ENCODE peak calls at places on chromosomes 16 and 17, in five cellular contexts. B, O, R, X and G are unnamed samples.

GRCh38 chr17:12821376-12821940 is 32.2 kb downstream of the ARHGAP44 start:
- DNase-seq in B (no peak), O (no peak), R (peak), X (no peak), G (no peak)

GRCh38 chr17:76506408-76507328 is 5.4 kb upstream of the RHBDF2 start:
- DNase-seq in B (peak), O (peak), R (peak), X (peak), G (no peak)

GRCh38 chr17:64063766-64064224 is 43.4 kb upstream of the ICAM2 start:
- DNase-seq in B (no peak), O (peak), R (peak), X (peak), G (no peak)

GRCh38 chr17:28206292-28206691 is 112.7 kb upstream of the TMEM97 start:
- DNase-seq in B (no peak), O (no peak), R (no peak), X (no peak), G (no peak)

GRCh38 chr17:4560837-4561241 is 462 bp upstream of the GGT6 start:
- DNase-seq in B (no peak), O (no peak), R (no peak), X (peak), G (no peak)

GRCh38 chr16:3503513-3503912 is 2.7 kb downstream of the CLUAP1 start:
- DNase-seq in B (no peak), O (peak), R (no peak), X (no peak), G (no peak)

GRCh38 chr17:13594762-13595697 is 6.7 kb downstream of the HS3ST3A1 start:
- DNase-seq in B (peak), O (no peak), R (peak), X (peak), G (no peak)

GRCh38 chr17:40547079-40547784 is 18.0 kb downstream of the CCR7 start:
- DNase-seq in B (no peak), O (peak), R (no peak), X (no peak), G (no peak)

GRCh38 chr17:82097187-82097918 is 683 bp downstream of the FASN start:
- DNase-seq in B (peak), O (peak), R (peak), X (no peak), G (no peak)

GRCh38 chr16:49615606-49616005 is 240.3 kb downstream of the ZNF423 start:
- DNase-seq in B (no peak), O (peak), R (no peak), X (no peak), G (no peak)

GRCh38 chr16:50313596-50314483 is 47.5 kb downstream of the ADCY7 start:
- DNase-seq in B (peak), O (peak), R (peak), X (peak), G (no peak)

GRCh38 chr16:68798398-68798797 is 44.9 kb upstream of the TANGO6 start:
- DNase-seq in B (no peak), O (no peak), R (no peak), X (no peak), G (no peak)

GRCh38 chr17:80938556-80938955 is 53.1 kb upstream of the CHMP6 start:
- DNase-seq in B (no peak), O (peak), R (no peak), X (no peak), G (no peak)

GRCh38 chr16:77307764-77308561 is 108.8 kb downstream of the SYCE1L start:
- DNase-seq in B (no peak), O (no peak), R (peak), X (peak), G (peak)

GRCh38 chr16:6946106-6946505 is 386.5 kb upstream of the RBFOX1 start:
- DNase-seq in B (no peak), O (no peak), R (no peak), X (no peak), G (no peak)

GRCh38 chr16:27234171-27234570 is 30.8 kb downstream of the KDM8 start:
- DNase-seq in B (no peak), O (peak), R (no peak), X (no peak), G (no peak)

GRCh38 chr16:877242-878065 is 76.9 kb upstream of the GNG13 start:
- DNase-seq in B (no peak), O (no peak), R (no peak), X (no peak), G (no peak)

GRCh38 chr16:13013043-13013442 is 111.6 kb downstream of the SHISA9 start:
- DNase-seq in B (no peak), O (no peak), R (no peak), X (peak), G (no peak)

GRCh38 chr17:41434313-41434895 is 6.4 kb downstream of the KRT38 start:
- DNase-seq in B (no peak), O (no peak), R (no peak), X (no peak), G (no peak)

GRCh38 chr17:82976982-82977488 is 102.4 kb upstream of the METRNL start:
- DNase-seq in B (no peak), O (no peak), R (no peak), X (no peak), G (no peak)

GRCh38 chr17:76336756-76337412 is 16.8 kb downstream of the PRPSAP1 start:
- DNase-seq in B (no peak), O (no peak), R (no peak), X (no peak), G (no peak)

GRCh38 chr16:12158428-12158827 is 181.9 kb downstream of the SNX29 start:
- DNase-seq in B (peak), O (peak), R (peak), X (no peak), G (peak)

GRCh38 chr16:89170346-89171215 is 967 bp upstream of the CDH15 start:
- DNase-seq in B (no peak), O (peak), R (no peak), X (peak), G (no peak)

GRCh38 chr16:9048302-9048700 is 43.1 kb upstream of the HAPSTR1 start:
- DNase-seq in B (no peak), O (no peak), R (peak), X (no peak), G (no peak)

GRCh38 chr16:85422374-85423185 is 190.5 kb upstream of the GSE1 start:
- DNase-seq in B (no peak), O (peak), R (no peak), X (no peak), G (no peak)

GRCh38 chr17:48997103-48997826 is at the start of gene IGF2BP1:
- DNase-seq in B (no peak), O (no peak), R (peak), X (peak), G (no peak)

GRCh38 chr17:614637-615546 is 99.7 kb downstream of the VPS53 start:
- DNase-seq in B (peak), O (no peak), R (peak), X (no peak), G (no peak)

GRCh38 chr17:64496786-64497564 is at the start of gene POLG2:
- DNase-seq in B (peak), O (peak), R (peak), X (peak), G (peak)

GRCh38 chr16:86494565-86495356 is 15.6 kb upstream of the FOXF1 start:
- DNase-seq in B (no peak), O (peak), R (no peak), X (peak), G (no peak)

GRCh38 chr16:57235128-57236092 is 9.6 kb upstream of the ARL2BP start:
- DNase-seq in B (no peak), O (no peak), R (peak), X (peak), G (no peak)

GRCh38 chr17:72487731-72488325 is 367.0 kb downstream of the SOX9 start:
- DNase-seq in B (no peak), O (peak), R (no peak), X (no peak), G (no peak)